ENCODE peak calls at places on chromosomes 6 and 20, in eight cellular contexts. F, P, T, O, M, V, C and G are unnamed samples.

GRCh38 chr6:109865968-109866367 is 112.1 kb upstream of the GPR6 start:
- DNase-seq in F (no peak), P (no peak), T (no peak), O (no peak), M (no peak), V (no peak), C (no peak), G (no peak)

GRCh38 chr20:57346477-57346876 is 4.6 kb upstream of the RAE1 start:
- DNase-seq in F (peak; percentile 78), P (no peak), T (no peak), O (peak; percentile 68), M (peak; percentile 46), V (peak; percentile 74), C (peak; percentile 64), G (no peak)

GRCh38 chr6:21149460-21149859 is 444.1 kb upstream of the SOX4 start:
- DNase-seq in F (peak; percentile 77), P (no peak), T (no peak), O (peak; percentile 90), M (no peak), V (no peak), C (no peak), G (no peak)

GRCh38 chr6:114783083-114783482 is 440.3 kb upstream of the HS3ST5 start:
- DNase-seq in F (no peak), P (peak; percentile 16), T (no peak), O (no peak), M (no peak), V (no peak), C (no peak), G (no peak)

GRCh38 chr20:48758206-48758820 is 69.5 kb downstream of the PREX1 start:
- DNase-seq in F (no peak), P (no peak), T (no peak), O (no peak), M (no peak), V (no peak), C (no peak), G (no peak)

GRCh38 chr6:136753624-136754023 is 38.7 kb downstream of the MAP3K5 start:
- DNase-seq in F (no peak), P (no peak), T (no peak), O (no peak), M (no peak), V (no peak), C (no peak), G (no peak)

GRCh38 chr6:84447651-84448050 is 220.2 kb upstream of the CEP162 start:
- DNase-seq in F (no peak), P (no peak), T (no peak), O (no peak), M (no peak), V (no peak), C (no peak), G (no peak)

GRCh38 chr6:29926081-29926794 is 16.1 kb upstream of the HLA-A start:
- DNase-seq in F (no peak), P (no peak), T (no peak), O (no peak), M (no peak), V (peak; percentile 47), C (no peak), G (no peak)

GRCh38 chr6:37303091-37303620 is 45.2 kb upstream of the TMEM217 start:
- DNase-seq in F (no peak), P (no peak), T (no peak), O (no peak), M (no peak), V (no peak), C (no peak), G (no peak)

GRCh38 chr6:126657556-126658129 is 317.7 kb downstream of the CENPW start:
- DNase-seq in F (peak; percentile 71), P (peak; percentile 7), T (no peak), O (no peak), M (peak; percentile 27), V (no peak), C (no peak), G (no peak)

GRCh38 chr20:56574531-56575142 is 41.6 kb downstream of the FAM209B start:
- DNase-seq in F (peak; percentile 35), P (no peak), T (no peak), O (no peak), M (no peak), V (no peak), C (no peak), G (peak; percentile 58)